ENCODE peak calls at places on chromosomes 5 and 9, in four cellular contexts. M is SK-N-SH, Y is ovary, H is breast epithelium. I is an unnamed sample.

GRCh38 chr5:72160299-72160698 is 53.0 kb downstream of the MAP1B start:
- DNase-seq in M (no peak), Y (no peak), H (no peak), I (no peak)

GRCh38 chr5:14871084-14871572 is 450 bp downstream of the ANKH start:
- DNase-seq in M (no peak), Y (peak), H (no peak), I (peak)

GRCh38 chr9:111966851-111967250 is 70.2 kb downstream of the UGCG start:
- DNase-seq in M (no peak), Y (no peak), H (no peak), I (no peak)

GRCh38 chr5:126172812-126173211 is 250.4 kb upstream of the GRAMD2B start:
- DNase-seq in M (no peak), Y (no peak), H (no peak), I (no peak)

GRCh38 chr5:10343486-10343885 is 10.0 kb upstream of the MARCHF6 start:
- DNase-seq in M (no peak), Y (no peak), H (no peak), I (no peak)

GRCh38 chr9:86202338-86202882 is 57.0 kb downstream of the C9orf153 start:
- DNase-seq in M (peak), Y (no peak), H (no peak), I (no peak)

GRCh38 chr5:116137544-116138378 is 52.9 kb downstream of the COMMD10 start:
- DNase-seq in M (peak), Y (no peak), H (no peak), I (no peak)

GRCh38 chr9:78676009-78676408 is 379.1 kb downstream of the PSAT1 start:
- DNase-seq in M (no peak), Y (no peak), H (no peak), I (no peak)

GRCh38 chr9:91245432-91246313 is 116.0 kb downstream of the AUH start:
- DNase-seq in M (no peak), Y (no peak), H (no peak), I (no peak)

GRCh38 chr9:89886281-89886700 is 281.5 kb downstream of the GADD45G start:
- DNase-seq in M (no peak), Y (no peak), H (no peak), I (no peak)

GRCh38 chr5:65066385-65066784 is 297.7 kb downstream of the CWC27 start:
- DNase-seq in M (no peak), Y (no peak), H (no peak), I (no peak)
- H3K27ac ChIP-seq in M (no peak), Y (no peak), H (peak), I (peak)

GRCh38 chr5:141510160-141510559 is 21.3 kb downstream of the PCDHGC5 start:
- DNase-seq in M (no peak), Y (no peak), H (no peak), I (no peak)
- H3K27ac ChIP-seq in M (peak), Y (peak), H (peak), I (peak)

GRCh38 chr9:35342221-35342620 is 147.7 kb upstream of the RUSC2 start:
- DNase-seq in M (no peak), Y (no peak), H (no peak), I (no peak)
- H3K27ac ChIP-seq in M (no peak), Y (no peak), H (no peak), I (no peak)

DNA sequence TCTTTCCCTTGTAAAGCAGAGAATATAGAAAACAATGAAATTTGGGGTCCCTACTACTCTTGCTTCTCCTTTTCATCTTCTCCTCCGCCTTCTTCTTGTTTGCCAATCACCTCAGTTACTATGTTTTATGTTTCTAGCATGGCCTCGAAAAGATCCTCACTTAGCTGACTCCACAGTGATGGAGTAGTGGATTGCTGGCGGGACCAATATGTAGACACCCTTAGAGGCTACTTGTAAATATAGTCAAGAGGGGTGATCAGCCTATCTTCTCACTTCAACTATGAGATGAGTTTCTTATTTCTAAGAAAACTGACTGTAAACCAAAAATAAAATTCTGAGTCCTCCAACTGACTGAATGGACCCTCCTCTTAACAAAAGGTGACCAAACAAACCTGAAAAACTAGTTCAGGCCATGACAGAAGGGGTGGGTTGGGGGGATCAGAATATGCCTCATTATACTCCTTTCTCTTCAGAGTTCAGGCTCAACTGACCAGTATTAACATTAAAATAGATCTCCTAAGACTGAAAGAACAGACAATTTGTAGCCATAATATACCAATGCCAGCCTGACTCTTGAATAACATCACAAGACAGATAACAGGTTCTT is 829.0 kb downstream of the TLE4 start:
- DNase-seq in M (no peak), Y (no peak), H (no peak), I (no peak)
- H3K27ac ChIP-seq in M (no peak), Y (no peak), H (no peak), I (no peak)

DNA sequence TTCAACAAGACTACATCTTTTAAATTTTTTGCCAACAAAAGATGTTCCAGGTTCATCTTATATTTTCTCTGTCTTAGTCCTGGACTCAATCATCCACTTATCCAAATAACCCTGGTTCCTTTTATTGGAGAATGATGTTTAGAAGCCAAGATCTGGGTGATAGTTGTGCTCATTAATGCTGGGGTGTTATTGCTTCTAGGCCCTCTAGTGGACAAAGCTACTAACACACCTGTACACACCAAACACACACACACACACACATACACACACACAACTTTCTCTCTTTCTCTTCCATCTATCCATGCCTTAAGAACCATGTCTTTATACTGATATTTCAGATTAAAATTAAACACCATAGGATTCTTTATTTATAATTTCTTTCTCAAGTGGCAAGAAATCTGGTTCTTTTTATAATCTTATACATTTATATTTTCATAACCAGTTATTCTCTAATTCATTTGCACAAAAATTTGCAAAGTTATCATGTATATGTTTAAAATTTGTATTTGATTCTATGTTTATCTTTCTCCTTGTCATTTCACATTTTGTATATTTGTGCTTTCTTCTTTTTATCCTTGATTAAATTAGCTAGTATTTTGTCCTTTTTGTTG is 179.1 kb upstream of the SMIM23 start:
- DNase-seq in M (no peak), Y (no peak), H (no peak), I (no peak)
- H3K27ac ChIP-seq in M (no peak), Y (no peak), H (no peak), I (no peak)